ENCODE peak calls at places on chromosomes 16 and 17, in five cellular contexts. G is activated CD4-positive, alpha-beta T cell treated with anti-CD3 and anti-CD28 coated beads, Interleukin-2, amount 50 U/mL, for 24 hours; U is left ventricle myocardium inferior; W is COR-L47; F is type B pancreatic cell. D is an unnamed sample.

GRCh38 chr17:12605222-12605621 is 60.5 kb upstream of the MYOCD start:
- DNase-seq in U (no peak), F (no peak), W (no peak), G (no peak), D (no peak)

GRCh38 chr16:56682703-56683397 is 580 bp downstream of the MT1X start:
- DNase-seq in F (no peak), W (no peak), U (no peak), G (no peak), D (no peak)

GRCh38 chr17:77618731-77619130 is 339.8 kb upstream of the TNRC6C start:
- DNase-seq in W (no peak), F (no peak), G (no peak), U (no peak), D (no peak)

GRCh38 chr17:44004077-44004760 is at the start of gene NAGS:
- DNase-seq in G (no peak), W (no peak), U (no peak), F (no peak), D (no peak)

GRCh38 chr17:4068918-4069317 is 73.9 kb downstream of the ZZEF1 start:
- DNase-seq in G (no peak), U (no peak), F (no peak), W (no peak), D (no peak)

GRCh38 chr16:81994485-81994884 is 16.8 kb downstream of the SDR42E1 start:
- DNase-seq in G (no peak), U (no peak), F (no peak), W (no peak), D (no peak)

GRCh38 chr17:81998719-81999438 is 21.4 kb downstream of the ASPSCR1 start:
- DNase-seq in G (no peak), W (no peak), F (no peak), U (no peak), D (no peak)

GRCh38 chr16:50252874-50253510 is 13.4 kb upstream of the ADCY7 start:
- DNase-seq in F (no peak), U (no peak), W (no peak), G (no peak), D (no peak)

GRCh38 chr17:39351508-39351907 is 49.9 kb downstream of the FBXL20 start:
- DNase-seq in W (no peak), F (no peak), U (no peak), G (no peak), D (no peak)